ENCODE peak calls at places on chromosomes 7 and 10, in four cellular contexts. One of them, this sample, is unnamed.

GRCh38 chr7:22292519-22292918 is 64.4 kb downstream of the RAPGEF5 start:
- DNase-seq in stimulated activated CD8-positive, alpha-beta memory T cell treated with anti-CD3 and anti-CD28 coated beads, Interleukin-7, amount 100 ng/mL, for 4 hours: no peak
- DNase-seq in ELR: no peak
- DNase-seq in Jurkat, Clone E6-1: peak; percentile 83
- DNase-seq in this sample: no peak

GRCh38 chr7:45704683-45705016 is 130.5 kb downstream of the ADCY1 start:
- DNase-seq in stimulated activated CD8-positive, alpha-beta memory T cell treated with anti-CD3 and anti-CD28 coated beads, Interleukin-7, amount 100 ng/mL, for 4 hours: no peak
- DNase-seq in ELR: no peak
- DNase-seq in Jurkat, Clone E6-1: no peak
- DNase-seq in this sample: no peak

GRCh38 chr7:132854238-132854637 is 227.7 kb downstream of the CHCHD3 start:
- DNase-seq in ELR: no peak
- DNase-seq in stimulated activated CD8-positive, alpha-beta memory T cell treated with anti-CD3 and anti-CD28 coated beads, Interleukin-7, amount 100 ng/mL, for 4 hours: no peak
- DNase-seq in Jurkat, Clone E6-1: no peak
- DNase-seq in this sample: no peak

GRCh38 chr10:94735197-94735596 is 27.3 kb upstream of the CYP2C19 start:
- DNase-seq in Jurkat, Clone E6-1: no peak
- DNase-seq in ELR: no peak
- DNase-seq in stimulated activated CD8-positive, alpha-beta memory T cell treated with anti-CD3 and anti-CD28 coated beads, Interleukin-7, amount 100 ng/mL, for 4 hours: no peak
- DNase-seq in this sample: no peak

GRCh38 chr7:45082031-45082830 is 6.5 kb downstream of the NACAD start:
- DNase-seq in ELR: no peak
- DNase-seq in stimulated activated CD8-positive, alpha-beta memory T cell treated with anti-CD3 and anti-CD28 coated beads, Interleukin-7, amount 100 ng/mL, for 4 hours: no peak
- DNase-seq in Jurkat, Clone E6-1: no peak
- DNase-seq in this sample: no peak

GRCh38 chr7:55423277-55423711 is 58.2 kb downstream of the LANCL2 start:
- DNase-seq in ELR: peak; percentile 70
- DNase-seq in stimulated activated CD8-positive, alpha-beta memory T cell treated with anti-CD3 and anti-CD28 coated beads, Interleukin-7, amount 100 ng/mL, for 4 hours: no peak
- DNase-seq in Jurkat, Clone E6-1: no peak
- DNase-seq in this sample: peak; percentile 70

GRCh38 chr10:119409906-119410305 is 132.6 kb downstream of the RGS10 start:
- DNase-seq in Jurkat, Clone E6-1: no peak
- DNase-seq in ELR: no peak
- DNase-seq in stimulated activated CD8-positive, alpha-beta memory T cell treated with anti-CD3 and anti-CD28 coated beads, Interleukin-7, amount 100 ng/mL, for 4 hours: no peak
- DNase-seq in this sample: no peak

GRCh38 chr10:18404530-18404929 is 246.9 kb downstream of the NSUN6 start:
- DNase-seq in stimulated activated CD8-positive, alpha-beta memory T cell treated with anti-CD3 and anti-CD28 coated beads, Interleukin-7, amount 100 ng/mL, for 4 hours: no peak
- DNase-seq in Jurkat, Clone E6-1: no peak
- DNase-seq in ELR: no peak
- DNase-seq in this sample: no peak

GRCh38 chr7:158015403-158016116 is 572.1 kb downstream of the PTPRN2 start:
- DNase-seq in stimulated activated CD8-positive, alpha-beta memory T cell treated with anti-CD3 and anti-CD28 coated beads, Interleukin-7, amount 100 ng/mL, for 4 hours: no peak
- DNase-seq in ELR: no peak
- DNase-seq in Jurkat, Clone E6-1: no peak
- DNase-seq in this sample: no peak

GRCh38 chr10:24428410-24428782 is 219.5 kb downstream of the KIAA1217 start:
- DNase-seq in Jurkat, Clone E6-1: no peak
- DNase-seq in stimulated activated CD8-positive, alpha-beta memory T cell treated with anti-CD3 and anti-CD28 coated beads, Interleukin-7, amount 100 ng/mL, for 4 hours: no peak
- DNase-seq in ELR: peak; percentile 94
- DNase-seq in this sample: peak; percentile 76

GRCh38 chr7:93374345-93374940 is 142.3 kb downstream of the VPS50 start:
- DNase-seq in stimulated activated CD8-positive, alpha-beta memory T cell treated with anti-CD3 and anti-CD28 coated beads, Interleukin-7, amount 100 ng/mL, for 4 hours: no peak
- DNase-seq in ELR: peak; percentile 56
- DNase-seq in Jurkat, Clone E6-1: peak; percentile 35
- DNase-seq in this sample: peak; percentile 38

GRCh38 chr7:247166-247565 is 42.8 kb upstream of the FOXL3 start:
- DNase-seq in ELR: no peak
- DNase-seq in Jurkat, Clone E6-1: no peak
- DNase-seq in stimulated activated CD8-positive, alpha-beta memory T cell treated with anti-CD3 and anti-CD28 coated beads, Interleukin-7, amount 100 ng/mL, for 4 hours: no peak
- DNase-seq in this sample: no peak

GRCh38 chr7:6306471-6306870 is 34.0 kb upstream of the CYTH3 start:
- DNase-seq in Jurkat, Clone E6-1: no peak
- DNase-seq in stimulated activated CD8-positive, alpha-beta memory T cell treated with anti-CD3 and anti-CD28 coated beads, Interleukin-7, amount 100 ng/mL, for 4 hours: no peak
- DNase-seq in ELR: peak; percentile 92
- DNase-seq in this sample: peak; percentile 91

GRCh38 chr7:107236857-107237256 is 68.1 kb downstream of the HBP1 start:
- DNase-seq in Jurkat, Clone E6-1: no peak
- DNase-seq in ELR: peak; percentile 7
- DNase-seq in stimulated activated CD8-positive, alpha-beta memory T cell treated with anti-CD3 and anti-CD28 coated beads, Interleukin-7, amount 100 ng/mL, for 4 hours: no peak
- DNase-seq in this sample: peak; percentile 4

GRCh38 chr10:8072211-8072610 is 17.7 kb downstream of the GATA3 start:
- DNase-seq in ELR: no peak
- DNase-seq in stimulated activated CD8-positive, alpha-beta memory T cell treated with anti-CD3 and anti-CD28 coated beads, Interleukin-7, amount 100 ng/mL, for 4 hours: no peak
- DNase-seq in Jurkat, Clone E6-1: no peak
- DNase-seq in this sample: no peak

GRCh38 chr10:97974526-97975525 is 55.6 kb downstream of the CRTAC1 start:
- DNase-seq in stimulated activated CD8-positive, alpha-beta memory T cell treated with anti-CD3 and anti-CD28 coated beads, Interleukin-7, amount 100 ng/mL, for 4 hours: no peak
- DNase-seq in Jurkat, Clone E6-1: no peak
- DNase-seq in ELR: no peak
- DNase-seq in this sample: no peak

GRCh38 chr7:83947260-83947659 is 247.3 kb downstream of the SEMA3A start:
- DNase-seq in Jurkat, Clone E6-1: peak; percentile 29
- DNase-seq in stimulated activated CD8-positive, alpha-beta memory T cell treated with anti-CD3 and anti-CD28 coated beads, Interleukin-7, amount 100 ng/mL, for 4 hours: no peak
- DNase-seq in ELR: peak; percentile 35
- DNase-seq in this sample: peak; percentile 18

GRCh38 chr10:44864042-44864436 is 47.1 kb upstream of the TMEM72 start:
- DNase-seq in Jurkat, Clone E6-1: no peak
- DNase-seq in ELR: no peak
- DNase-seq in stimulated activated CD8-positive, alpha-beta memory T cell treated with anti-CD3 and anti-CD28 coated beads, Interleukin-7, amount 100 ng/mL, for 4 hours: peak; percentile 13
- DNase-seq in this sample: no peak

GRCh38 chr10:89151857-89152256 is 55.3 kb downstream of the CH25H start:
- DNase-seq in stimulated activated CD8-positive, alpha-beta memory T cell treated with anti-CD3 and anti-CD28 coated beads, Interleukin-7, amount 100 ng/mL, for 4 hours: no peak
- DNase-seq in ELR: no peak
- DNase-seq in Jurkat, Clone E6-1: no peak
- DNase-seq in this sample: peak; percentile 26

GRCh38 chr10:62946278-62946677 is 130.1 kb upstream of the EGR2 start:
- DNase-seq in Jurkat, Clone E6-1: no peak
- DNase-seq in stimulated activated CD8-positive, alpha-beta memory T cell treated with anti-CD3 and anti-CD28 coated beads, Interleukin-7, amount 100 ng/mL, for 4 hours: no peak
- DNase-seq in ELR: no peak
- DNase-seq in this sample: no peak

GRCh38 chr7:88758355-88759215 is 915 bp upstream of the ZNF804B start:
- DNase-seq in Jurkat, Clone E6-1: no peak
- DNase-seq in ELR: no peak
- DNase-seq in stimulated activated CD8-positive, alpha-beta memory T cell treated with anti-CD3 and anti-CD28 coated beads, Interleukin-7, amount 100 ng/mL, for 4 hours: no peak
- DNase-seq in this sample: no peak